ENCODE peak calls at places on chromosomes 6 and 20, in seven cellular contexts. K is SK-N-DZ; R is activated T-cell treated with anti-CD3 and anti-CD28 coated beads, Interleukin-2, amount 50 U/mL, for 72 hours; M is H9; S is stimulated activated CD8-positive, alpha-beta memory T cell treated with anti-CD3 and anti-CD28 coated beads, Interleukin-7, amount 100 ng/mL, for 4 hours; C is astrocyte of the cerebellum; I is amygdala. H is an unnamed sample.

GRCh38 chr20:53829086-53829703 is 235.6 kb upstream of the ZNF217 start:
- DNase-seq in I (no peak), K (no peak), C (peak; percentile 94), M (no peak), R (no peak), S (no peak), H (no peak)

GRCh38 chr6:25278557-25278913 is 639 bp upstream of the CARMIL1 start:
- DNase-seq in S (no peak), M (no peak), I (no peak), R (no peak), K (no peak), C (no peak), H (no peak)

GRCh38 chr6:21665436-21666199 is 72.1 kb downstream of the SOX4 start:
- DNase-seq in C (no peak), S (no peak), M (peak; percentile 88), K (peak; percentile 10), I (no peak), R (no peak), H (no peak)

GRCh38 chr20:38149880-38150594 is 15.0 kb downstream of the TGM2 start:
- DNase-seq in R (no peak), K (no peak), I (no peak), M (no peak), C (no peak), S (no peak), H (no peak)

GRCh38 chr20:47320990-47321805 is 35.3 kb downstream of the ZMYND8 start:
- DNase-seq in C (no peak), K (no peak), I (no peak), M (no peak), S (no peak), R (no peak), H (no peak)

GRCh38 chr6:26006086-26006939 is 43.7 kb downstream of the TRIM38 start:
- DNase-seq in I (no peak), M (no peak), S (no peak), K (no peak), C (no peak), R (no peak), H (no peak)

GRCh38 chr6:109794201-109794926 is 103.3 kb downstream of the FIG4 start:
- DNase-seq in M (no peak), C (no peak), S (no peak), K (no peak), I (no peak), R (no peak), H (no peak)

GRCh38 chr6:147081210-147081609 is 123.0 kb upstream of the STXBP5 start:
- DNase-seq in R (no peak), I (no peak), M (no peak), C (no peak), S (no peak), K (no peak), H (no peak)

GRCh38 chr6:133916650-133917151 is 27.8 kb downstream of the TCF21 start:
- DNase-seq in R (peak; percentile 85), C (peak; percentile 89), S (peak; percentile 58), I (peak; percentile 66), M (peak; percentile 96), K (peak; percentile 70), H (peak; percentile 77)

GRCh38 chr6:37521674-37522073 is 22.0 kb upstream of the CCDC167 start:
- DNase-seq in C (no peak), R (no peak), S (no peak), I (no peak), M (no peak), K (no peak), H (no peak)

GRCh38 chr20:62953839-62954703 is 1.6 kb downstream of the SLC17A9 start:
- DNase-seq in S (peak; percentile 39), C (no peak), R (peak; percentile 63), K (peak; percentile 94), M (peak; percentile 71), I (peak; percentile 30), H (peak; percentile 28)

GRCh38 chr6:166112580-166112979 is 55.1 kb downstream of the TBXT start:
- DNase-seq in M (no peak), S (no peak), I (no peak), R (no peak), K (no peak), C (peak; percentile 86), H (no peak)

GRCh38 chr20:40757087-40757486 is 68.1 kb upstream of the MAFB start:
- DNase-seq in K (no peak), I (no peak), R (no peak), S (no peak), C (no peak), M (no peak), H (no peak)

GRCh38 chr6:17336425-17336824 is 55.3 kb downstream of the RBM24 start:
- DNase-seq in I (no peak), S (no peak), M (no peak), R (no peak), K (no peak), C (peak; percentile 16), H (no peak)

GRCh38 chr6:26165261-26165790 is 78.1 kb downstream of the HFE start:
- DNase-seq in I (no peak), K (no peak), M (no peak), R (no peak), C (no peak), S (no peak), H (no peak)

GRCh38 chr6:291697-292505 is at the start of gene DUSP22:
- DNase-seq in S (peak; percentile 71), I (no peak), K (peak; percentile 76), M (peak; percentile 82), R (peak; percentile 91), C (peak; percentile 40), H (no peak)

GRCh38 chr6:43434001-43434400 is 6.7 kb downstream of the ABCC10 start:
- DNase-seq in K (no peak), S (no peak), M (no peak), R (no peak), C (no peak), I (no peak), H (no peak)